ENCODE peak calls at places on chromosomes 1 and 21, in ten cellular contexts. Q is MCF 10A, C is fibroblast of the aortic adventitia, H is adrenal gland, L is tibial artery, J is cardiac fibroblast, X is nephron progenitor cell, K is ovary, T is cardiac muscle cell, G is fibroblast of mammary gland. I is an unnamed sample.
A peak's percentile ranks its signal among the peaks of the same experiment; 100 is the strongest.

GRCh38 chr21:46022551-46023107 is 41.1 kb downstream of the COL6A1 start:
- DNase-seq in T (no peak), Q (no peak), K (no peak), G (peak; percentile 51), X (no peak), J (no peak), C (peak; percentile 44), H (no peak), L (no peak), I (no peak)

GRCh38 chr21:42735061-42735460 is 81.6 kb downstream of the PDE9A start:
- DNase-seq in H (no peak), K (no peak), C (no peak), L (no peak), G (no peak), X (no peak), Q (no peak), T (no peak), J (no peak), I (no peak)

GRCh38 chr1:206790502-206791250 is 18.4 kb upstream of the IL10 start:
- DNase-seq in C (no peak), L (no peak), G (no peak), Q (no peak), J (no peak), H (no peak), K (no peak), T (no peak), X (no peak), I (no peak)

GRCh38 chr21:30044447-30045064 is 104.8 kb upstream of the GRIK1 start:
- DNase-seq in Q (peak; percentile 53), L (no peak), C (peak; percentile 36), H (no peak), K (no peak), T (peak; percentile 42), G (peak; percentile 42), J (peak; percentile 55), X (peak; percentile 37), I (peak; percentile 8)

GRCh38 chr21:41426656-41427311 is 745 bp downstream of the MX1 start:
- DNase-seq in J (no peak), X (no peak), G (no peak), C (no peak), L (peak; percentile 62), H (no peak), K (peak; percentile 43), T (no peak), Q (no peak), I (no peak)

GRCh38 chr1:59971464-59971911 is 44.9 kb upstream of the CYP2J2 start:
- DNase-seq in K (peak; percentile 71), Q (peak; percentile 71), H (peak; percentile 61), L (peak; percentile 81), G (peak; percentile 62), T (peak; percentile 69), J (peak; percentile 66), C (peak; percentile 64), X (peak; percentile 82), I (no peak)

GRCh38 chr1:25695066-25695990 is 78.7 kb downstream of the MAN1C1 start:
- DNase-seq in G (peak; percentile 99), C (peak; percentile 99), L (peak; percentile 95), K (peak; percentile 80), Q (peak; percentile 92), H (peak; percentile 61), X (no peak), J (peak; percentile 98), T (peak; percentile 99), I (peak; percentile 86)

GRCh38 chr21:33230518-33231324 is 983 bp downstream of the IFNAR2 start:
- DNase-seq in K (no peak), Q (peak; percentile 54), T (peak; percentile 58), G (peak; percentile 54), C (peak; percentile 62), J (peak; percentile 82), H (peak; percentile 49), L (peak; percentile 75), X (peak; percentile 65), I (peak; percentile 23)

GRCh38 chr21:28431022-28431421 is 561.7 kb downstream of the LTN1 start:
- DNase-seq in L (no peak), Q (no peak), H (no peak), C (peak; percentile 65), X (no peak), J (peak; percentile 62), K (no peak), G (no peak), T (no peak), I (no peak)

GRCh38 chr1:106676021-106676420 is 380.5 kb upstream of the PRMT6 start:
- DNase-seq in J (peak; percentile 12), C (peak; percentile 62), Q (peak; percentile 61), H (no peak), K (no peak), X (no peak), T (peak; percentile 65), L (no peak), G (peak; percentile 58), I (peak; percentile 6)

GRCh38 chr1:205354259-205354904 is 2.3 kb downstream of the KLHDC8A start:
- DNase-seq in Q (peak; percentile 92), J (peak; percentile 86), K (peak; percentile 77), L (no peak), X (peak; percentile 70), H (peak; percentile 72), G (peak; percentile 80), C (peak; percentile 86), T (peak; percentile 84), I (peak; percentile 62)

GRCh38 chr1:186442651-186443114 is 18.2 kb downstream of the PDC start:
- DNase-seq in H (no peak), G (peak; percentile 6), J (peak; percentile 58), Q (peak; percentile 24), L (no peak), K (no peak), C (peak; percentile 96), T (peak; percentile 77), X (no peak), I (peak; percentile 4)

GRCh38 chr1:208475951-208476824 is 232.0 kb upstream of the PLXNA2 start:
- DNase-seq in X (peak; percentile 45), J (no peak), H (no peak), Q (no peak), L (no peak), T (peak; percentile 9), K (peak; percentile 61), C (peak; percentile 15), G (no peak), I (peak; percentile 12)

GRCh38 chr1:30683699-30684098 is 39.7 kb downstream of the MATN1 start:
- DNase-seq in Q (no peak), K (no peak), L (peak; percentile 29), C (no peak), G (no peak), H (no peak), J (no peak), X (no peak), T (no peak), I (no peak)

GRCh38 chr1:223515915-223516314 is 122.7 kb downstream of the CCDC185 start:
- DNase-seq in J (no peak), Q (no peak), H (no peak), X (no peak), G (no peak), C (no peak), T (no peak), K (no peak), L (peak; percentile 41), I (no peak)

DNA sequence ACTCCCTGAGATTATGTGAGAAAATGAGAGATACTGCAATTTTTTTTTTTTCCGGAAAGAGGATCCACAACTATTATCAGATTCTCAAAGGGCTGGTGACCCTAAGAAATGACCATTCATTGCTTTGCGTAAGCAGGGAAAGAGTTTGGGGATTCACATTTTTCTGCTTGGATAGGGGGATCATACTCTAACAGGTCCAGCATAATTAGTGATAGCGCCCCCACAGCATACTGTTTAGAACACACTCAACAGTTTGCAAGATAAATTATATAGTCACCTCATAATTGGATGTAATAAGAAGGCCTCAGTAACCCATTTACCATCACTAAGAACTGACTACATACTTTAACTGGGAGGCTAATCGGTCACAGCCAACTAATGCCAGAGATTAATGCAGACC is 1.9 kb downstream of the CCT3 start:
- DNase-seq in J (no peak), T (peak; percentile 6), X (no peak), C (no peak), H (no peak), Q (peak; percentile 32), L (no peak), K (no peak), G (no peak), I (no peak)
- TF ChIP-seq CTCF in J (no peak), T (peak; percentile 22), X (no peak), C (no peak), H (no peak), Q (peak; percentile 24), L (no peak), K (no peak), G (peak; percentile 19), I (peak; percentile 22)

GRCh38 chr1:27527223-27527856 is 37.4 kb upstream of the WASF2 start:
- DNase-seq in K (peak; percentile 88), T (peak; percentile 55), J (no peak), Q (no peak), L (peak; percentile 72), C (no peak), X (peak; percentile 66), H (peak; percentile 66), G (no peak), I (no peak)

GRCh38 chr1:27528701-27529637 is 39.0 kb upstream of the WASF2 start:
- DNase-seq in X (peak; percentile 48), G (peak; percentile 84), J (peak; percentile 80), C (peak; percentile 80), L (peak; percentile 89), T (peak; percentile 90), K (peak; percentile 95), Q (no peak), H (peak; percentile 79), I (no peak)

GRCh38 chr1:27529638-27530018 is 39.7 kb upstream of the WASF2 start:
- DNase-seq in G (no peak), L (no peak), Q (no peak), H (no peak), T (no peak), C (no peak), K (no peak), X (no peak), J (no peak), I (no peak)

GRCh38 chr1:27526569-27527222 is 36.7 kb upstream of the WASF2 start:
- DNase-seq in G (no peak), K (no peak), X (no peak), Q (no peak), J (no peak), T (no peak), L (no peak), C (no peak), H (no peak), I (no peak)

GRCh38 chr1:27527857-27528700 is 38.1 kb upstream of the WASF2 start:
- DNase-seq in K (peak; percentile 80), C (no peak), L (no peak), X (peak; percentile 65), T (peak; percentile 24), Q (no peak), H (peak; percentile 70), G (no peak), J (no peak), I (no peak)
- TF ChIP-seq CTCF in K (no peak), C (no peak), L (peak; percentile 35), X (no peak), T (no peak), Q (no peak), H (no peak), G (no peak), J (no peak), I (no peak)

GRCh38 chr1:61742620-61743431 is 546 bp downstream of the PATJ start:
- DNase-seq in T (peak; percentile 64), K (peak; percentile 77), G (peak; percentile 30), H (peak; percentile 50), C (peak; percentile 68), L (peak; percentile 79), Q (peak; percentile 45), X (peak; percentile 71), J (peak; percentile 38), I (no peak)
- TF ChIP-seq CTCF in T (no peak), K (no peak), G (no peak), H (no peak), C (no peak), L (no peak), Q (no peak), X (no peak), J (no peak), I (no peak)

GRCh38 chr1:228212966-228213844 is 5.4 kb downstream of the OBSCN start:
- DNase-seq in L (peak; percentile 90), G (peak; percentile 59), X (peak; percentile 95), C (peak; percentile 52), K (peak; percentile 80), J (peak; percentile 69), H (peak; percentile 85), T (peak; percentile 84), Q (peak; percentile 92), I (peak; percentile 13)
- TF ChIP-seq CTCF in L (peak; percentile 45), G (peak; percentile 39), X (peak; percentile 35), C (peak; percentile 58), K (peak; percentile 31), J (peak; percentile 59), H (peak; percentile 46), T (peak; percentile 57), Q (peak; percentile 69), I (peak; percentile 55)

I was measured in astrocyte of the cerebellum.